ENCODE peak calls at places on chromosomes 6 and 20, in four cellular contexts. Q is GM12878, Z is K562, F is HepG2. K is an unnamed sample.

GRCh38 chr6:64580346-64580745 is 944.7 kb downstream of the PHF3 start:
- DNase-seq in Z (no peak), F (no peak), Q (no peak), K (no peak)

GRCh38 chr6:125114248-125114858 is 39.2 kb upstream of the TPD52L1 start:
- DNase-seq in Q (no peak), F (peak), Z (peak), K (peak)

GRCh38 chr6:83057705-83058321 is 7.8 kb downstream of the UBE3D start:
- DNase-seq in Q (no peak), Z (peak), F (peak), K (peak)

GRCh38 chr6:107129370-107129925 is 14.1 kb upstream of the BEND3 start:
- DNase-seq in F (no peak), Q (no peak), Z (no peak), K (no peak)

GRCh38 chr20:1941226-1941625 is 46.0 kb downstream of the SIRPA start:
- DNase-seq in F (no peak), Q (no peak), Z (no peak), K (no peak)

GRCh38 chr6:100901582-100901981 is 20.5 kb upstream of the ASCC3 start:
- DNase-seq in Z (no peak), F (no peak), Q (no peak), K (no peak)

GRCh38 chr6:110635096-110635495 is 158.7 kb upstream of the SLC22A16 start:
- DNase-seq in Z (no peak), F (no peak), Q (no peak), K (no peak)

GRCh38 chr20:5069141-5069806 is 50.5 kb downstream of the PCNA start:
- DNase-seq in Z (no peak), F (no peak), Q (no peak), K (no peak)

GRCh38 chr6:124148225-124148624 is 344.6 kb downstream of the NKAIN2 start:
- DNase-seq in Q (no peak), Z (no peak), F (no peak), K (no peak)

GRCh38 chr20:31633339-31633914 is 4.3 kb upstream of the COX4I2 start:
- DNase-seq in Q (no peak), F (no peak), Z (peak), K (no peak)

GRCh38 chr6:113433506-113433991 is 423.6 kb upstream of the MARCKS start:
- DNase-seq in Z (no peak), Q (no peak), F (peak), K (no peak)

GRCh38 chr6:169073311-169073710 is 180.3 kb downstream of the THBS2 start:
- DNase-seq in F (no peak), Q (no peak), Z (no peak), K (no peak)

GRCh38 chr6:27752038-27752885 is 159.9 kb downstream of the OR2B2 start:
- DNase-seq in Q (peak), Z (peak), F (peak), K (peak)

GRCh38 chr6:99662616-99663015 is 56.0 kb downstream of the PRDM13 start:
- DNase-seq in F (no peak), Z (no peak), Q (no peak), K (no peak)

GRCh38 chr6:149231786-149232185 is 85.7 kb upstream of the TAB2 start:
- DNase-seq in Q (no peak), F (no peak), Z (no peak), K (no peak)

GRCh38 chr6:65117854-65118409 is 589.1 kb downstream of the EYS start:
- DNase-seq in Q (no peak), F (no peak), Z (no peak), K (no peak)

GRCh38 chr20:61251529-61252393 is at the start of gene CDH4:
- DNase-seq in Q (no peak), Z (no peak), F (no peak), K (peak)

GRCh38 chr6:17031961-17032360 is 69.9 kb upstream of the STMND1 start:
- DNase-seq in Q (no peak), F (no peak), Z (no peak), K (no peak)

GRCh38 chr6:98931710-98932109 is 16.0 kb downstream of the FBXL4 start:
- DNase-seq in Z (no peak), Q (no peak), F (no peak), K (no peak)

GRCh38 chr20:4068708-4069107 is 53.4 kb upstream of the RNF24 start:
- DNase-seq in Q (no peak), Z (peak), F (no peak), K (no peak)

GRCh38 chr6:74128536-74128935 is 432.5 kb downstream of the CD109 start:
- DNase-seq in F (no peak), Z (no peak), Q (no peak), K (no peak)

GRCh38 chr6:166554316-166554715 is 32.2 kb downstream of the RAMACL start:
- DNase-seq in Q (no peak), F (no peak), Z (no peak), K (no peak)

GRCh38 chr20:38278150-38278549 is 17.6 kb upstream of the KIAA1755 start:
- DNase-seq in Q (no peak), F (no peak), Z (no peak), K (no peak)

GRCh38 chr6:41519305-41519747 is 26.9 kb upstream of the FOXP4 start:
- DNase-seq in F (peak), Z (no peak), Q (no peak), K (no peak)

GRCh38 chr6:152057832-152058498 is 250.5 kb downstream of the ESR1 start:
- DNase-seq in F (no peak), Z (no peak), Q (no peak), K (no peak)

GRCh38 chr6:123415844-123416468 is 220.8 kb downstream of the TRDN start:
- DNase-seq in Z (peak), Q (no peak), F (peak), K (peak)

GRCh38 chr6:30988209-30988825 is 4.8 kb downstream of the MUC21 start:
- DNase-seq in Q (no peak), Z (peak), F (no peak), K (no peak)

GRCh38 chr6:74277749-74278148 is 581.7 kb downstream of the CD109 start:
- DNase-seq in Q (no peak), F (no peak), Z (no peak), K (no peak)

GRCh38 chr6:47073125-47074110 is 31.3 kb upstream of the ADGRF1 start:
- DNase-seq in Q (no peak), Z (peak), F (peak), K (peak)

GRCh38 chr20:50267041-50267865 is 76.6 kb downstream of the CEBPB start:
- DNase-seq in Q (no peak), F (peak), Z (peak), K (no peak)

DNA sequence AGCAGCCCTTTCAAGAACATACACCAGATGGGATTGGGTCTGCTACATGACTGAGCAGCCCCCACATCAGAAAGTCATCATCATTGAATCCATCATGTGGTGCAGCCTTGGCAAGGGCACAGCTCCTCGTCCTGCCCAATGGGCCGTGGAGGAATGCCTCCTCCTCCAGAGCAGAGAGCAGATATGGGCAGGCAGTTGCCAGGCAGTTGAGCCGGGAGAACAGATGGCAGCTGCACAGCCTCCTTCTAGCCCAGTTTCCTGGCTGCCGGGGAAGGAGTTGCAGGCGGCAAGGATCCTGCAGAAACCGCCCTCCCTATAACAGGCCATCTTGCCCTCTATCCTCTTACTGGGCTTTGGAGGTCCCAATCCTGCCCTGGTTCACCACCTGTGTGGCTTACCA is 11.9 kb upstream of the ZFAND3 start:
- DNase-seq in Q (no peak), Z (no peak), F (no peak), K (no peak)
- TF ChIP-seq FOXM1 in Q (no peak), Z (no peak), F (no peak), K (no peak)

DNA sequence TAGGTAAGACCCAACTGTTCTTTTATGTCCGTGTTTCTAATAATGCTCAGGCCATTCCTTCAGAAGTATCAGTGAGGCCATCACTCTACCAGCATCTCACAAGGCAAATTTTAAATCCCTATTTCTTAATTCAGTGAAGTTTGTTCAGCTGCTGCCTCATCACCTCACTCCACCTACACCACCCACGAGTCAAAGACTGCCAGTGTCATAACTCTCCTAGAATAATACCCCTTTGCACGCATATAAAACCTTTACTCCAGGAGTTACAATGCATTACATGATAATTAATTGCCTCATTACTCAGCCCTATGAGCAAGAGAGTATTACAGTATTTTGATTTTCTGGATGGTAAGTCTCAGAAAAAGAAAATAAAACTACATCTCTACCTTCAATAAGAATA is 793.6 kb downstream of the TFAP2A start:
- DNase-seq in Z (no peak), Q (no peak), F (no peak), K (no peak)
- TF ChIP-seq BHLHE40 in Z (no peak), Q (no peak), F (no peak), K (no peak)

DNA sequence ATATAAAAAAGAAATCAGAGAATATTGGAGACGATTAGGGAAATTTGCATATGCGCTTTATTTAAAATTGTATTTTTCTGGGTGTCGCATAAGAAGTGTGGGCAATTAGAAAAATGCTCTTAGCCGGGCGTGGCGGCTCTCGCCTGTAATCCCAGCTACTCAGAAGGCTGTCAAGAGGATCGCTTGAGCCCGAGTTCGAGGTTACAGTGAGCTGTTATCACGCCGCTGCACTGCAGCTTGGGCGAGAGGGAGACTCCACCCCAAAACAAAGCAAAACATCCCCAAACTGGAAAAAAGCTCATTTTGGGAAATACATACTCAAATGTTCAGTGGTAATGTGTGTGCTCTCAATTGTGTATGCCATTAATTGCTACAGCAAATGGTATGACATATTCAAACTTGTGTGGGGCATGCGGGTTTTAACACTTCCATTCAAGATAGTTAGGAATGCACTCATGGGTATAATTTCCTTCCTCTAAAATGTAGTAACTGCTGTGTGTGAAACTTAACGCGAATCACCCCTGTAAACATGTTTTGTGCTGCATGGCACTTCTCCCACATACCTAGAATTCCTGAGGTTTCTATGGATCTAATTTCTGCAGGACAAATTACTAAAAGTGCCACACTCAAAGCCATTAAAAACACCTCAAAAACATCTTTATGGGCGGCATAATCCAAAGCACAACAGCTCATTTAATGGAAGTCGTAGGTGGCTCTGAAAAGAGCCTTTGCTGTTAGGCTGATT is 54.7 kb upstream of the HFE start:
- DNase-seq in F (no peak), Z (no peak), Q (peak), K (no peak)
- TF ChIP-seq FOXM1 in F (no peak), Z (no peak), Q (no peak), K (no peak)

DNA sequence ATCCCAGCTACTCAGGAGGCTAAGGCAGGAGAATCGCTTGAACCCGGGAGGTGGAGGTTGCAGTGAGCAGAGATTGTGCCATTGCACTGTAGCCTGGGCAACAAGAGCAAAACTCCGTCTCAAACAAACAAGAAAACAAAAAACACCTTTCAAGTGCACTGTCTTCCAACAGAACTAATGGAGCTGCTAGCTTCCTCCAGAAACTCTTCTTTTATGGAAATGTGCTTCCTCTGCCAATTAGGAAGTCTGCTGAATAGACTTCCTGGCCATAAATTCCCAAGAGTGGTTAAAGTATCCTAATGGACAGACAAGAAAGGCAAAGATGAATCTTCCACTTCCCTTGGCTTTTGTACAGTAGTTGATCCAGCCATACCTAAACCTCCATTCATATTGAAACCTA is 60.0 kb upstream of the CARMIL1 start:
- DNase-seq in Q (no peak), Z (no peak), F (no peak), K (no peak)
- TF ChIP-seq BHLHE40 in Q (no peak), Z (no peak), F (no peak), K (no peak)

DNA sequence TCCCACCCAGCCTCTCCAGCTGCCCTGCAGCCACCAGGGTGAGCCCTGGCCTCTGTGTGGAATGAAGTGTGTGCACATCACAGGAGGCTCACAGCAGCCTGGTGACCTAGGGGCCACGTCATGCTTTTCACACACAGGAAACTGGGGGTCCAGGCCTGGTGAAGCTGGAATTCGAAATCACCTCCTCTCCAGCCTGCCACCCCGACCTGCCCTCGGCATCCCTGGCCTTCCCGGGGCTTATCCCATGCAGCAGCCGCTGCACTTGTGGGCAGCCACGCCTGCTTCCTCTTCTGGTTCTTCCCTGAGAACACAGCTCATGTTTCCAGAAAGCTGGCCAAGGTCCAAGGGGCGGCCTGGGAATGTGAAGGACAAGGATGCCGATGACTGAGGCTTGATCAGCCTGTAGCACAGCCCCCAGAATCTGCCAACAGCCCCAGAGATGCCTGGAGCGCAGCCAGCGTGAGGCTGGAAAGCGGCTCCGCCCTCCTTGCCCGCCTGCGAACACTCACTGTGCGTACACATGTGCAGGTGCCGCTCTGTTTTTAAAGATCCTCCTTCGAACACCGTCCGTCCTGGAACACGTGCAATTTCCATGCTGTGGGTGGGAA is 4.2 kb upstream of the NTSR1 start:
- DNase-seq in F (peak), Z (peak), Q (no peak), K (peak)
- TF ChIP-seq FOXM1 in F (no peak), Z (no peak), Q (no peak), K (no peak)

GRCh38 chr20:64065973-64066341 is 3.0 kb downstream of the TCEA2 start:
- DNase-seq in Q (peak), F (no peak), Z (peak), K (no peak)
- TF ChIP-seq BHLHE40 in Q (no peak), F (no peak), Z (no peak), K (no peak)

GRCh38 chr20:48642105-48642880 is 185.5 kb downstream of the PREX1 start:
- DNase-seq in F (no peak), Q (no peak), Z (no peak), K (no peak)

GRCh38 chr20:48637461-48637860 is 190.3 kb downstream of the PREX1 start:
- DNase-seq in Q (no peak), F (no peak), Z (no peak), K (no peak)

GRCh38 chr20:48639899-48640298 is 187.9 kb downstream of the PREX1 start:
- DNase-seq in Q (no peak), Z (no peak), F (no peak), K (no peak)

GRCh38 chr20:48638546-48638945 is 189.3 kb downstream of the PREX1 start:
- DNase-seq in Z (no peak), Q (no peak), F (no peak), K (no peak)

DNA sequence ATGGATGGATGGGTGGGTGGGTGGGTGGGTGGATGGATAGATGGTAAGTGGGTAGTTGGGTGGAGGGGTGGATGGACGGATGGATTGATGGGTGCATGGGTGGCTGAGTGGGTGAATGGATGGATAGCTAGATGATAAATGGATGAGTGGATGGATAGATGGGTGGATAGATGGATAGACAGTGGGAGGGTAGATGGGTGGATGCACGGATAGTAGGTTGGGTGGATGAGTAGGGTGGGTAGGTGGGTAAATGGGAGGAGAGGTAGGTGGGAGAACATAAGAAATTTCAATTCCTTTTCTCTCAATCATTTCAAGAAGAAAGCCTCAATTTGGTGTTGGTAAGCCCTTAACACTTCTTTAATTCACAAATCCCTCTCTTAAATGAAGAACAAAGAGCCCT is 186.9 kb downstream of the PREX1 start:
- DNase-seq in Z (no peak), F (no peak), Q (no peak), K (no peak)
- TF ChIP-seq FOXM1 in Z (no peak), F (no peak), Q (no peak), K (no peak)

DNA sequence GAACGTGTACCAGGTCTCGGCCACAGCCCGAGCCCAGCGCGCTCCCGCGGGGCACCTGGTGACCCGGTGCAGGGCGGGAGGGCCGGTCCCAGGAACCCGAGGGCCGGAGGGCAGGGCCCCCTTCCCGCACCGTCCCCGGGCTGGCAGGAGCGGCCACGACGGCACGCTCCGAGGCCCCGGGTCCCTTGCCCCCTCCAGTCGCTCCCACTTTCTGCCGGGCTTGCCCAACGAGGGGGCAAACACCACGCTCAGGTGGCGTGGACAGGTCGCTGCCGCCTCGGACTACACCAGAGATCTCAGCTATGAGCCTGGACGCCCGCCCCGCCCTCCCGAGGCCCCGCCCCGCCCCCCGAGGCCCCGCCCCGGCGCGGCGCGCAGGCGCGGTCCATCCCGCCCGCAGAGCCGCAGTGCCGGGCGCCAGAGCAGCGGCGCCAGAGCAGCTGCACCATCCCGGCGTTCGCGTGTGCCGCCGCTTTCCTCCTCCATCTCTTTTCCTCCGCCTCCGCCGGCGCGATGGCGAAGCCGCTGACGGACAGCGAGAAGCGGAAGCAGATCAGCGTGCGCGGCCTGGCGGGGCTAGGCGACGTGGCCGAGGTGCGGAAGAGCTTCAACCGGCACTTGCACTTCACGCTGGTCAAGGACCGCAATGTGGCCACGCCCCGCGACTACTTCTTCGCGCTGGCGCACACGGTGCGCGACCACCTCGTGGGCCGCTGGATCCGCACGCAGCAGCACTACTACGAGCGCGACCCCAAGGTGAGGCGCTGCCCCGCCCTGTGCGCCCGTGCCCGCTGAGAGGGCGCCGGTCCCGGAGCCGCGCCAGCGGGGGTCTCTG is at the start of gene PYGB:
- DNase-seq in F (peak), Q (peak), Z (peak), K (peak)
- TF ChIP-seq BHLHE40 in F (peak), Q (peak), Z (no peak), K (no peak)

K was measured in HEK293T.